ENCODE peak calls at places on chromosomes 16 and 17, in eight cellular contexts. One of them, this sample, is unnamed.

GRCh38 chr17:3529817-3530741 is 27.5 kb downstream of the TRPV3 start:
- DNase-seq in GM23338: peak; percentile 51
- DNase-seq in EL: no peak
- DNase-seq in RWPE1: no peak
- DNase-seq in fibroblast of lung: peak; percentile 47
- DNase-seq in Peyer's patch: no peak
- DNase-seq in HuH-7.5: peak; percentile 80
- DNase-seq in AG08396: peak; percentile 42
- DNase-seq in this sample: peak; percentile 16

GRCh38 chr16:1413684-1414531 is 596 bp downstream of the UNKL start:
- DNase-seq in HuH-7.5: peak; percentile 81
- DNase-seq in Peyer's patch: peak; percentile 73
- DNase-seq in RWPE1: peak; percentile 33
- DNase-seq in fibroblast of lung: peak; percentile 54
- DNase-seq in GM23338: peak; percentile 84
- DNase-seq in AG08396: peak; percentile 75
- DNase-seq in EL: peak; percentile 42
- DNase-seq in this sample: peak; percentile 79

GRCh38 chr16:783404-784161 is 4.6 kb downstream of the RPUSD1 start:
- DNase-seq in EL: no peak
- DNase-seq in RWPE1: no peak
- DNase-seq in Peyer's patch: no peak
- DNase-seq in HuH-7.5: no peak
- DNase-seq in GM23338: no peak
- DNase-seq in fibroblast of lung: peak; percentile 31
- DNase-seq in AG08396: no peak
- DNase-seq in this sample: no peak

GRCh38 chr17:77307479-77308198 is 166.9 kb downstream of the SEC14L1 start:
- DNase-seq in RWPE1: no peak
- DNase-seq in GM23338: no peak
- DNase-seq in EL: no peak
- DNase-seq in fibroblast of lung: no peak
- DNase-seq in AG08396: no peak
- DNase-seq in Peyer's patch: no peak
- DNase-seq in HuH-7.5: no peak
- DNase-seq in this sample: no peak

GRCh38 chr16:89574681-89575246 is 794 bp upstream of the CPNE7 start:
- DNase-seq in Peyer's patch: peak; percentile 86
- DNase-seq in GM23338: peak; percentile 92
- DNase-seq in EL: peak; percentile 82
- DNase-seq in AG08396: peak; percentile 93
- DNase-seq in HuH-7.5: peak; percentile 91
- DNase-seq in RWPE1: peak; percentile 70
- DNase-seq in fibroblast of lung: peak; percentile 75
- DNase-seq in this sample: peak; percentile 91

GRCh38 chr16:67441907-67442306 is 11.0 kb downstream of the HSD11B2 start:
- DNase-seq in HuH-7.5: no peak
- DNase-seq in GM23338: no peak
- DNase-seq in EL: no peak
- DNase-seq in RWPE1: no peak
- DNase-seq in fibroblast of lung: peak; percentile 75
- DNase-seq in AG08396: no peak
- DNase-seq in Peyer's patch: peak; percentile 48
- DNase-seq in this sample: no peak

GRCh38 chr16:27628216-27628945 is 78.4 kb downstream of the KATNIP start:
- DNase-seq in HuH-7.5: no peak
- DNase-seq in RWPE1: no peak
- DNase-seq in EL: no peak
- DNase-seq in AG08396: no peak
- DNase-seq in Peyer's patch: no peak
- DNase-seq in GM23338: peak; percentile 40
- DNase-seq in fibroblast of lung: peak; percentile 52
- DNase-seq in this sample: no peak

GRCh38 chr16:69100046-69100765 is 5.2 kb upstream of the HAS3 start:
- DNase-seq in GM23338: no peak
- DNase-seq in RWPE1: no peak
- DNase-seq in AG08396: no peak
- DNase-seq in Peyer's patch: no peak
- DNase-seq in EL: no peak
- DNase-seq in fibroblast of lung: no peak
- DNase-seq in HuH-7.5: no peak
- DNase-seq in this sample: no peak

GRCh38 chr17:80270836-80271235 is 10.2 kb downstream of the RNF213 start:
- DNase-seq in HuH-7.5: peak; percentile 60
- DNase-seq in fibroblast of lung: peak; percentile 21
- DNase-seq in GM23338: peak; percentile 89
- DNase-seq in Peyer's patch: no peak
- DNase-seq in EL: peak; percentile 41
- DNase-seq in RWPE1: peak; percentile 81
- DNase-seq in AG08396: peak; percentile 80
- DNase-seq in this sample: peak; percentile 37

GRCh38 chr17:76644995-76645394 is 1.4 kb upstream of the ST6GALNAC1 start:
- DNase-seq in GM23338: no peak
- DNase-seq in Peyer's patch: no peak
- DNase-seq in RWPE1: no peak
- DNase-seq in AG08396: no peak
- DNase-seq in EL: no peak
- DNase-seq in HuH-7.5: no peak
- DNase-seq in fibroblast of lung: no peak
- DNase-seq in this sample: peak; percentile 67

GRCh38 chr16:56352351-56353053 is 72.8 kb downstream of the AMFR start:
- DNase-seq in fibroblast of lung: no peak
- DNase-seq in EL: no peak
- DNase-seq in AG08396: no peak
- DNase-seq in Peyer's patch: no peak
- DNase-seq in HuH-7.5: no peak
- DNase-seq in GM23338: no peak
- DNase-seq in RWPE1: no peak
- DNase-seq in this sample: no peak

GRCh38 chr16:58409316-58409973 is 17.2 kb downstream of the GINS3 start:
- DNase-seq in Peyer's patch: no peak
- DNase-seq in RWPE1: peak; percentile 19
- DNase-seq in GM23338: no peak
- DNase-seq in AG08396: peak; percentile 19
- DNase-seq in HuH-7.5: no peak
- DNase-seq in fibroblast of lung: peak; percentile 59
- DNase-seq in EL: no peak
- DNase-seq in this sample: no peak

GRCh38 chr17:44636562-44636961 is 19.7 kb upstream of the MEIOC start:
- DNase-seq in fibroblast of lung: peak; percentile 81
- DNase-seq in RWPE1: peak; percentile 51
- DNase-seq in Peyer's patch: no peak
- DNase-seq in EL: peak; percentile 55
- DNase-seq in AG08396: peak; percentile 56
- DNase-seq in GM23338: peak; percentile 41
- DNase-seq in HuH-7.5: no peak
- DNase-seq in this sample: no peak

GRCh38 chr17:236641-237405 is 55.4 kb upstream of the DOC2B start:
- DNase-seq in AG08396: no peak
- DNase-seq in EL: no peak
- DNase-seq in GM23338: no peak
- DNase-seq in HuH-7.5: no peak
- DNase-seq in RWPE1: no peak
- DNase-seq in fibroblast of lung: no peak
- DNase-seq in Peyer's patch: no peak
- DNase-seq in this sample: no peak

GRCh38 chr16:454397-454940 is 29.0 kb downstream of the RAB11FIP3 start:
- DNase-seq in fibroblast of lung: no peak
- DNase-seq in EL: no peak
- DNase-seq in AG08396: no peak
- DNase-seq in HuH-7.5: no peak
- DNase-seq in GM23338: no peak
- DNase-seq in Peyer's patch: no peak
- DNase-seq in RWPE1: no peak
- DNase-seq in this sample: no peak

GRCh38 chr16:4414187-4414909 is 2.0 kb downstream of the CORO7 start:
- DNase-seq in RWPE1: no peak
- DNase-seq in EL: no peak
- DNase-seq in GM23338: no peak
- DNase-seq in HuH-7.5: no peak
- DNase-seq in fibroblast of lung: no peak
- DNase-seq in Peyer's patch: no peak
- DNase-seq in AG08396: no peak
- DNase-seq in this sample: no peak

GRCh38 chr17:859461-860195 is 77.5 kb downstream of the MRM3 start:
- DNase-seq in GM23338: no peak
- DNase-seq in fibroblast of lung: peak; percentile 39
- DNase-seq in EL: peak; percentile 45
- DNase-seq in Peyer's patch: no peak
- DNase-seq in HuH-7.5: no peak
- DNase-seq in RWPE1: peak; percentile 40
- DNase-seq in AG08396: peak; percentile 32
- DNase-seq in this sample: no peak

GRCh38 chr16:49698931-49699715 is 156.8 kb downstream of the ZNF423 start:
- DNase-seq in EL: no peak
- DNase-seq in GM23338: peak; percentile 34
- DNase-seq in RWPE1: no peak
- DNase-seq in fibroblast of lung: peak; percentile 81
- DNase-seq in AG08396: no peak
- DNase-seq in Peyer's patch: no peak
- DNase-seq in HuH-7.5: no peak
- DNase-seq in this sample: no peak

GRCh38 chr16:57534881-57535658 is 1.3 kb downstream of the CCDC102A start:
- DNase-seq in RWPE1: no peak
- DNase-seq in Peyer's patch: no peak
- DNase-seq in GM23338: no peak
- DNase-seq in fibroblast of lung: no peak
- DNase-seq in EL: no peak
- DNase-seq in HuH-7.5: no peak
- DNase-seq in AG08396: peak; percentile 21
- DNase-seq in this sample: no peak

GRCh38 chr16:89375021-89375420 is 115.3 kb downstream of the ANKRD11 start:
- DNase-seq in EL: no peak
- DNase-seq in fibroblast of lung: peak; percentile 66
- DNase-seq in AG08396: no peak
- DNase-seq in GM23338: no peak
- DNase-seq in Peyer's patch: no peak
- DNase-seq in RWPE1: no peak
- DNase-seq in HuH-7.5: no peak
- DNase-seq in this sample: no peak

GRCh38 chr17:50079334-50080095 is 15.6 kb upstream of the PDK2 start:
- DNase-seq in HuH-7.5: no peak
- DNase-seq in GM23338: peak; percentile 85
- DNase-seq in fibroblast of lung: peak; percentile 34
- DNase-seq in RWPE1: no peak
- DNase-seq in AG08396: peak; percentile 64
- DNase-seq in EL: no peak
- DNase-seq in Peyer's patch: peak; percentile 86
- DNase-seq in this sample: peak; percentile 86

GRCh38 chr17:80904036-80904435 is 87.6 kb upstream of the CHMP6 start:
- DNase-seq in fibroblast of lung: no peak
- DNase-seq in Peyer's patch: no peak
- DNase-seq in HuH-7.5: no peak
- DNase-seq in EL: no peak
- DNase-seq in RWPE1: no peak
- DNase-seq in AG08396: no peak
- DNase-seq in GM23338: no peak
- DNase-seq in this sample: no peak

GRCh38 chr16:12142157-12142556 is 165.6 kb downstream of the SNX29 start:
- DNase-seq in EL: no peak
- DNase-seq in RWPE1: no peak
- DNase-seq in GM23338: no peak
- DNase-seq in Peyer's patch: no peak
- DNase-seq in fibroblast of lung: no peak
- DNase-seq in AG08396: no peak
- DNase-seq in HuH-7.5: no peak
- DNase-seq in this sample: no peak

GRCh38 chr17:38851434-38851833 is 2.1 kb downstream of the RPL23 start:
- DNase-seq in fibroblast of lung: no peak
- DNase-seq in GM23338: no peak
- DNase-seq in EL: no peak
- DNase-seq in RWPE1: no peak
- DNase-seq in AG08396: peak; percentile 15
- DNase-seq in Peyer's patch: no peak
- DNase-seq in HuH-7.5: no peak
- DNase-seq in this sample: no peak

GRCh38 chr16:53664724-53665345 is 38.8 kb downstream of the RPGRIP1L start:
- DNase-seq in RWPE1: no peak
- DNase-seq in Peyer's patch: no peak
- DNase-seq in AG08396: peak; percentile 39
- DNase-seq in HuH-7.5: no peak
- DNase-seq in EL: peak; percentile 93
- DNase-seq in fibroblast of lung: peak; percentile 74
- DNase-seq in GM23338: no peak
- DNase-seq in this sample: no peak

GRCh38 chr16:58859958-58860669 is 126.0 kb upstream of the GOT2 start:
- DNase-seq in HuH-7.5: no peak
- DNase-seq in EL: no peak
- DNase-seq in Peyer's patch: no peak
- DNase-seq in RWPE1: no peak
- DNase-seq in GM23338: no peak
- DNase-seq in AG08396: no peak
- DNase-seq in fibroblast of lung: no peak
- DNase-seq in this sample: no peak

GRCh38 chr16:87698676-87699179 is 67.1 kb downstream of the KLHDC4 start:
- DNase-seq in GM23338: no peak
- DNase-seq in RWPE1: no peak
- DNase-seq in fibroblast of lung: no peak
- DNase-seq in EL: no peak
- DNase-seq in Peyer's patch: no peak
- DNase-seq in HuH-7.5: no peak
- DNase-seq in AG08396: no peak
- DNase-seq in this sample: no peak

GRCh38 chr17:76700627-76701470 is 9.9 kb downstream of the MXRA7 start:
- DNase-seq in EL: peak; percentile 91
- DNase-seq in HuH-7.5: no peak
- DNase-seq in AG08396: peak; percentile 90
- DNase-seq in GM23338: peak; percentile 66
- DNase-seq in Peyer's patch: no peak
- DNase-seq in RWPE1: peak; percentile 73
- DNase-seq in fibroblast of lung: peak; percentile 77
- DNase-seq in this sample: no peak

GRCh38 chr17:28347261-28347891 is 10.0 kb downstream of the POLDIP2 start:
- DNase-seq in EL: peak; percentile 95
- DNase-seq in GM23338: no peak
- DNase-seq in AG08396: peak; percentile 81
- DNase-seq in fibroblast of lung: peak; percentile 85
- DNase-seq in Peyer's patch: peak; percentile 25
- DNase-seq in HuH-7.5: no peak
- DNase-seq in RWPE1: peak; percentile 83
- DNase-seq in this sample: peak; percentile 63

GRCh38 chr17:51088287-51088686 is 32.4 kb downstream of the SPAG9 start:
- DNase-seq in fibroblast of lung: no peak
- DNase-seq in GM23338: no peak
- DNase-seq in Peyer's patch: no peak
- DNase-seq in RWPE1: no peak
- DNase-seq in HuH-7.5: no peak
- DNase-seq in AG08396: no peak
- DNase-seq in EL: no peak
- DNase-seq in this sample: no peak

GRCh38 chr17:79799174-79799537 is 2.3 kb upstream of the CBX8 start:
- DNase-seq in GM23338: no peak
- DNase-seq in EL: no peak
- DNase-seq in fibroblast of lung: no peak
- DNase-seq in RWPE1: no peak
- DNase-seq in AG08396: no peak
- DNase-seq in HuH-7.5: no peak
- DNase-seq in Peyer's patch: no peak
- DNase-seq in this sample: no peak

GRCh38 chr17:45906237-45906636 is 11.9 kb downstream of the MAPT start:
- DNase-seq in HuH-7.5: no peak
- DNase-seq in RWPE1: no peak
- DNase-seq in Peyer's patch: no peak
- DNase-seq in EL: no peak
- DNase-seq in GM23338: no peak
- DNase-seq in AG08396: no peak
- DNase-seq in fibroblast of lung: no peak
- DNase-seq in this sample: no peak

GRCh38 chr17:81424613-81425017 is 29.4 kb downstream of the BAHCC1 start:
- DNase-seq in AG08396: no peak
- DNase-seq in Peyer's patch: no peak
- DNase-seq in GM23338: no peak
- DNase-seq in RWPE1: no peak
- DNase-seq in EL: no peak
- DNase-seq in fibroblast of lung: no peak
- DNase-seq in HuH-7.5: no peak
- DNase-seq in this sample: no peak

This sample was measured in Calu3.